ENCODE peak calls at places on chromosome 3, in six cellular contexts. F is fibroblast of lung, N is MM.1S, Z is GM12878, E is HepG2, T is PC-9. W is an unnamed sample.

GRCh38 chr3:150135321-150135721 is 164.6 kb upstream of the PFN2 start:
- DNase-seq in F (peak), N (no peak), Z (no peak), E (no peak), T (no peak), W (no peak)

GRCh38 chr3:12370758-12371157 is 81.9 kb downstream of the PPARG start:
- DNase-seq in F (peak), N (no peak), Z (no peak), E (peak), T (no peak), W (peak)

GRCh38 chr3:186653079-186653710 is 12.6 kb upstream of the HRG start:
- DNase-seq in F (no peak), N (no peak), Z (peak), E (no peak), T (no peak), W (no peak)

GRCh38 chr3:113231391-113231790 is 20.0 kb downstream of the BOC start:
- DNase-seq in F (no peak), N (no peak), Z (no peak), E (no peak), T (no peak), W (no peak)

GRCh38 chr3:126456211-126456610 is 19.5 kb downstream of the ZXDC start:
- DNase-seq in F (no peak), N (no peak), Z (no peak), E (no peak), T (no peak), W (no peak)

GRCh38 chr3:182182531-182182968 is 470.8 kb downstream of the SOX2 start:
- DNase-seq in F (no peak), N (no peak), Z (peak), E (peak), T (peak), W (peak)

GRCh38 chr3:106635271-106635670 is 742.0 kb upstream of the CCDC54 start:
- DNase-seq in F (peak), N (no peak), Z (no peak), E (no peak), T (no peak), W (no peak)

GRCh38 chr3:188946837-188947236 is 224.9 kb upstream of the TPRG1 start:
- DNase-seq in F (no peak), N (no peak), Z (no peak), E (no peak), T (no peak), W (no peak)

GRCh38 chr3:126509565-126510322 is 7.8 kb downstream of the UROC1 start:
- DNase-seq in F (no peak), N (no peak), Z (no peak), E (no peak), T (no peak), W (no peak)

DNA sequence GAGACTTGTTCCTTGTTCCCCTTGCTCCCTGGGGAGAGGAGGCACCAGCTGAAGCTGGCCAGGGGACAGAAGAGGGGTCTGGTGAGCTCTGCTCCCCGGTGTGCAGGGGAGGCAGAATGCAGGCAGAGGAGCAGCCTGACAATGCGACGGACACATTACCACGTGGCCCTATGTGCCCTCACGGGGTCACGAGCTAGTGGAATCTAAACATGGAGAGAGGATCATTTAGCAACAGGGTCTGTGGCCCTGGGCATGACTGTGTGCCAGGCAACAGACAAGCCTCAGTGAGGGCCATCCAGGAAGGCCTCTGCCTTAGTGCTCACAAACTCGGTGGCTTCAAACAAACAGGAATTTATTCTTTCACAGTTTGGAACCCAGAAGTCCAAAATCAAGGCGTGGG is 8.5 kb upstream of the MUC4 start:
- DNase-seq in F (no peak), N (no peak), Z (no peak), E (no peak), T (no peak), W (no peak)
- TF ChIP-seq EZH2 in F (no peak), N (no peak), Z (no peak), E (no peak), T (no peak), W (no peak)

GRCh38 chr3:10810376-10810775 is 5.7 kb upstream of the SLC6A11 start:
- DNase-seq in F (no peak), N (no peak), Z (no peak), E (no peak), T (no peak), W (no peak)
- TF ChIP-seq EZH2 in F (no peak), N (no peak), Z (no peak), E (no peak), T (no peak), W (no peak)

GRCh38 chr3:64814360-64814759 is 126.6 kb upstream of the ADAMTS9 start:
- DNase-seq in F (no peak), N (peak), Z (no peak), E (no peak), T (no peak), W (no peak)
- TF ChIP-seq EZH2 in F (no peak), N (no peak), Z (no peak), E (no peak), T (no peak), W (no peak)

GRCh38 chr3:71786551-71786950 is 1.6 kb upstream of the PROK2 start:
- DNase-seq in F (no peak), N (no peak), Z (no peak), E (no peak), T (no peak), W (no peak)

GRCh38 chr3:71784914-71785593 is at the start of gene PROK2:
- DNase-seq in F (no peak), N (no peak), Z (no peak), E (no peak), T (no peak), W (no peak)

GRCh38 chr3:71787851-71788405 is 3.0 kb upstream of the PROK2 start:
- DNase-seq in F (no peak), N (no peak), Z (no peak), E (no peak), T (no peak), W (no peak)

GRCh38 chr3:71784201-71784913 is 591 bp downstream of the PROK2 start:
- DNase-seq in F (no peak), N (no peak), Z (no peak), E (no peak), T (no peak), W (no peak)

GRCh38 chr3:71785594-71786472 is 885 bp upstream of the PROK2 start:
- DNase-seq in F (no peak), N (no peak), Z (no peak), E (no peak), T (no peak), W (no peak)
- TF ChIP-seq EZH2 in F (peak), N (no peak), Z (no peak), E (peak), T (no peak), W (no peak)

DNA sequence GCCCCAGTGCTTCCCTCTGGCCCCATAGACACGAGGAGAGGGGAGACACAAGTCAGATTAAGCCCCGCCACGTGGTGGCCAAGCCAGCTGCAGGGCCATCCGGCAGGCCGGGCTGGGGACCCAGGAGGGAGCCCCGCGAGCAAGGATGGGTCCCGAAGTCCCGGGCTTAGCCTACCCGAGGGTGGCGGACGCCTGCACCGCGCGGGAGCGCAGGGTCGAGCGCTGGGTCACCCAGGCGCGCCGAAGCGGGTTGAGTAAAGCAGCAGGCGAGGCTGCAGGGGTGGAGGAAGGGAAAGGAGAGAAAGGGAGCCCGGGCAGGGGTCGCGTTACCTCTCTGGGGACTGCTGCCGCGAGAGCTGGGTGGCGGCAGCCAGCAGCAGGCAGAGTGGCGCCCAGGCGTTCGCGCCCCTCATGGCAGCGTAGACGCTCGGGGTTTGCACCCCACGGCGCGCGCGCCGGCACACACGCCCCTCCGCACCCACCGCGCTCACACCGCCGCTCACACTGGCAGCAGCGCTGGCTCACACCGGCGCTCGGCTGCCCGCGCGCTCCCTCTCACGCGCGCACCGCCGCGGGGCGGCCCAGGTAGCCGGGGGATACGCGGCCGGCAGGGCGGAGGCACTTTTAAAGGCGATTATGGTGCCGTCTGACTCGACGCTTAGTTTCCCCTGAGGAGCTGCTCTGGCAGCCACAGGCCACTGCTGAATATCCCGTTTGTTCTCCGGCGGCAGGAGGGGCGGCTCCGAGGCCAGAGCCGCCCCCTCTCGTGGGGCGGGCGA is at the start of gene PCOLCE2:
- DNase-seq in F (no peak), N (peak), Z (no peak), E (no peak), T (no peak), W (peak)
- TF ChIP-seq EZH2 in F (no peak), N (no peak), Z (no peak), E (no peak), T (no peak), W (no peak)